ENCODE peak calls at places on chromosomes 4 and X, in eight cellular contexts. K is SK-N-SH, W is fibroblast of villous mesenchyme, Z is breast epithelium, S is GM12878, J is neural progenitor cell, M is cardiac muscle cell, A is heart right ventricle. P is an unnamed sample.

GRCh38 chrX:123626962-123627361 is 105.9 kb downstream of the THOC2 start:
- DNase-seq in J (no peak), A (no peak), S (no peak), M (peak; percentile 5), K (no peak), W (no peak), Z (no peak), P (no peak)

GRCh38 chr4:7031526-7032449 is 11.4 kb upstream of the TADA2B start:
- DNase-seq in Z (no peak), J (no peak), M (no peak), W (no peak), K (no peak), A (no peak), S (no peak), P (no peak)

GRCh38 chr4:101339332-101339731 is 8.0 kb downstream of the PPP3CA start:
- DNase-seq in A (no peak), W (no peak), S (no peak), Z (no peak), J (no peak), K (no peak), M (no peak), P (no peak)

GRCh38 chr4:46927201-46927600 is 18.2 kb upstream of the COX7B2 start:
- DNase-seq in S (no peak), K (no peak), Z (no peak), A (no peak), J (no peak), M (no peak), W (no peak), P (no peak)

GRCh38 chr4:119480331-119480730 is 148.3 kb downstream of the PDE5A start:
- DNase-seq in W (no peak), M (no peak), Z (no peak), A (no peak), S (no peak), K (no peak), J (no peak), P (no peak)

GRCh38 chr4:176363072-176363471 is 43.3 kb downstream of the SPCS3 start:
- DNase-seq in S (no peak), A (no peak), M (no peak), J (no peak), W (no peak), K (no peak), Z (no peak), P (no peak)

GRCh38 chr4:48906283-48907173 is at the start of gene OCIAD2:
- DNase-seq in A (peak; percentile 50), J (peak; percentile 85), Z (peak; percentile 66), K (peak; percentile 89), W (peak; percentile 23), S (peak; percentile 39), M (peak; percentile 39), P (peak; percentile 80)

GRCh38 chr4:158914178-158914577 is 145.4 kb downstream of the FNIP2 start:
- DNase-seq in Z (no peak), J (no peak), S (no peak), W (peak; percentile 54), M (peak; percentile 59), K (no peak), A (no peak), P (no peak)

GRCh38 chr4:2082118-2082517 is 23.0 kb downstream of the NAT8L start:
- DNase-seq in J (no peak), Z (no peak), K (no peak), M (no peak), A (no peak), W (no peak), S (no peak), P (no peak)

GRCh38 chr4:110780538-110780937 is 157.7 kb upstream of the PITX2 start:
- DNase-seq in Z (no peak), J (no peak), S (no peak), A (no peak), K (no peak), W (no peak), M (no peak), P (no peak)

GRCh38 chr4:57094482-57095223 is 15.5 kb downstream of the IGFBP7 start:
- DNase-seq in M (peak; percentile 64), W (peak; percentile 89), Z (no peak), K (no peak), J (no peak), S (no peak), A (no peak), P (no peak)

GRCh38 chrX:103629295-103630170 is 758 bp downstream of the TCEAL1 start:
- DNase-seq in J (peak; percentile 85), S (no peak), M (peak; percentile 74), Z (peak; percentile 39), A (peak; percentile 65), K (peak; percentile 70), W (peak; percentile 71), P (peak; percentile 65)

GRCh38 chr4:3854661-3855060 is 88.5 kb downstream of the ADRA2C start:
- DNase-seq in Z (no peak), J (no peak), A (no peak), K (no peak), W (no peak), M (no peak), S (no peak), P (no peak)

GRCh38 chr4:3860913-3861636 is 94.9 kb downstream of the ADRA2C start:
- DNase-seq in Z (no peak), M (no peak), A (no peak), S (no peak), J (no peak), W (no peak), K (no peak), P (no peak)

GRCh38 chrX:12497832-12498591 is 293.2 kb upstream of the PRPS2 start:
- DNase-seq in K (peak; percentile 25), W (no peak), M (no peak), Z (no peak), A (no peak), S (no peak), J (peak; percentile 47), P (peak; percentile 21)

GRCh38 chr4:76339364-76339763 is 32.8 kb downstream of the STBD1 start:
- DNase-seq in Z (no peak), A (no peak), J (no peak), K (no peak), S (no peak), M (no peak), W (peak; percentile 5), P (no peak)

GRCh38 chrX:132022115-132022862 is 813 bp upstream of the STK26 start:
- DNase-seq in A (no peak), M (peak; percentile 10), W (no peak), Z (no peak), S (no peak), K (peak; percentile 19), J (no peak), P (no peak)

GRCh38 chr4:163486321-163486720 is 8.2 kb upstream of the TMA16 start:
- DNase-seq in M (no peak), K (no peak), W (no peak), J (no peak), A (no peak), Z (no peak), S (no peak), P (no peak)

GRCh38 chr4:163482197-163482596 is 8.6 kb upstream of the TKTL2 start:
- DNase-seq in J (no peak), S (no peak), Z (no peak), A (no peak), K (no peak), W (no peak), M (no peak), P (no peak)

GRCh38 chr4:163489929-163490328 is 4.6 kb upstream of the TMA16 start:
- DNase-seq in A (no peak), M (no peak), S (no peak), Z (no peak), W (no peak), K (no peak), J (no peak), P (no peak)

GRCh38 chr4:163484906-163485305 is 9.6 kb upstream of the TMA16 start:
- DNase-seq in K (peak; percentile 63), S (no peak), Z (no peak), A (no peak), W (peak; percentile 60), M (peak; percentile 72), J (peak; percentile 76), P (peak; percentile 40)
- TF ChIP-seq CTCF in K (peak; percentile 76), S (peak; percentile 55), Z (no peak), A (peak; percentile 54), W (peak; percentile 56), M (peak; percentile 55), J (peak; percentile 90), P (no peak)

DNA sequence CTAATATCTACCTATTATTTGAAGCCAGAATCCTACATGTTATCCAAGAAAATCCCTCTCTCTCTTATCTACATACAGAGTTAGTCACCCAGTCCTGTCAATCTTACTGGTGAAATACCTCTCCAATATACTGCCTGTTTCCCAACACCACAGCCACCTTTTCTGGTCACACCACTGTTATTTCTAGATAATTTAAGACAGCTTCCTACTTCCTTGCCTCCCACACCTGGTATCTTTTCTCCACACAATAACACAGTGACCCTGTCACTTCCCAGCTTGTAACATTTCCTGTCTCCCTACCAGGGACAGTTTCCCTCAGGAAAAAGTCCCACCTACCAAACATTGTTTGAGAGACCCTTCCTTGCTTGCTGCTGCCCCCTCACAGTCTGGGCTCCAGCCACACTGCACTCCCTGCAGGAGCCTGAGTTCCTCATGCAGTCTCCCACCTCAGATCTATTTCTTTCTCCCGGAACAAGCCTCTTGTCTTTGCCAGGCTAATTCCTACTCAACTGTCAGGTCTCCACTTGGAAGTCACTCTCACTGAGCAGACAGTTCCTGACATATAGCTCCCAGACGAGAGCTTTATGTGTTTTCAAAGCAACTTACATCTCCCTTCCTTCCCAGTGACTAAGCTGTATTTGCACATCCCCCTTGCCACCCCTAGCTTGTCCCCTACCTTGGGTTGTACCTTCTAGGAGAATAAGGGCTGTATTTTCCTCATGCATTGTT is 73.6 kb upstream of the QRFPR start:
- DNase-seq in K (no peak), J (peak; percentile 28), M (no peak), A (no peak), Z (no peak), S (no peak), W (no peak), P (no peak)
- TF ChIP-seq CTCF in K (no peak), J (peak; percentile 9), M (no peak), A (no peak), Z (no peak), S (no peak), W (no peak), P (no peak)

DNA sequence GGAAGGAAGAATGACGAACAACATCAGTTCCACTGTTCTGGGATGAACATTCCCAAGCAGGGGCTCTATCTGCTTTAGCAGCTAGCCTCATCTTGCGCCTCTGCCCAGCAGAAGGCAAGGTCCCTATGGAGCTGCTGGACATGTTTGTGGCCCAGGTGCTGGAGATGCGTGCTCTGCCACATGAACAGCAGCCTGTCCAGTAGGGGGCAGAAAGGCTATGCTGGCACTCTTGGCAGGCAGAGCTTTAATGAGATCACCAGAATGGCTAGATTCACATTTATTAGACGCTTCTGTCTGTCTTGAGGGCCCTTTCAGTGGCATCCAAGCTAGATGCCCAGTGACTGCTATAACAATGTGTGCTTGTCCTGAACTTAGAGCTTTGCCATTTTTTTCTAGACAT is 1826.0 kb downstream of the STIM2 start:
- DNase-seq in Z (no peak), A (peak; percentile 9), K (peak; percentile 19), S (no peak), J (peak; percentile 63), M (peak; percentile 32), W (peak; percentile 18), P (no peak)
- TF ChIP-seq CTCF in Z (no peak), A (peak; percentile 35), K (peak; percentile 61), S (peak; percentile 37), J (peak; percentile 61), M (peak; percentile 37), W (peak; percentile 54), P (no peak)

DNA sequence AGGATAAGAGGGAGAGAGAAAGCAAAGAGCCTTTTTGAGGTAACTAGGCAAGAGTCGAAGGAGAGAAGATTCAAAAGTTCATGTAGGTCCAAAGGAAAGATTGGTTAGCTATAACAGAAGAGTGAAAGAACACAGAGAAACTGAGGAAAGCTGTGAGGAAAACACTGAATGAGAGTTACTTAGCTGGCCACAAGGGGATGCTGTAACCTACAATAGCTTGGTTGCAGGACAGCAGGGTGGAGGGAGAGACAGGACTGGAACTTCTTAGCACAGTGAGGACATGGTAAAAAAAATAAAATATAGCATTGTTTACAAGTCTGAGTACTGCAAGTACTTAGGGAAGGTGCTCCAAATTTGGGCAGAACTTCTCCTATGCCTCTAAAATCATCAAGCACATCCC is 48.3 kb downstream of the RAI2 start:
- DNase-seq in A (no peak), K (peak; percentile 38), S (no peak), Z (no peak), J (peak; percentile 49), M (peak; percentile 7), W (peak; percentile 10), P (no peak)
- TF ChIP-seq CTCF in A (peak; percentile 63), K (peak; percentile 50), S (peak; percentile 51), Z (peak; percentile 59), J (peak; percentile 69), M (peak; percentile 47), W (peak; percentile 55), P (peak; percentile 45)

P was measured in Calu3.